ENCODE peak calls at places on chromosomes 1 and 21, in eight cellular contexts. One of them, this sample, is unnamed.

GRCh38 chr1:147341246-147341645 is 98.8 kb downstream of the CHD1L start:
- DNase-seq in lower lobe of right lung: no peak
- DNase-seq in HCT116: no peak
- DNase-seq in heart left ventricle: no peak
- DNase-seq in CD8-positive, alpha-beta T cell: no peak
- DNase-seq in OCI-LY7: no peak
- DNase-seq in testis: no peak
- DNase-seq in cardiac muscle cell: no peak
- DNase-seq in this sample: no peak

GRCh38 chr1:36322786-36323635 is 434 bp downstream of the EVA1B start:
- DNase-seq in cardiac muscle cell: peak; percentile 77
- DNase-seq in heart left ventricle: peak; percentile 66
- DNase-seq in OCI-LY7: no peak
- DNase-seq in lower lobe of right lung: peak; percentile 62
- DNase-seq in testis: peak; percentile 42
- DNase-seq in HCT116: no peak
- DNase-seq in CD8-positive, alpha-beta T cell: peak; percentile 38
- DNase-seq in this sample: no peak

GRCh38 chr1:9787702-9788101 is 36.1 kb downstream of the CLSTN1 start:
- DNase-seq in HCT116: no peak
- DNase-seq in testis: no peak
- DNase-seq in cardiac muscle cell: no peak
- DNase-seq in CD8-positive, alpha-beta T cell: peak; percentile 61
- DNase-seq in lower lobe of right lung: no peak
- DNase-seq in heart left ventricle: no peak
- DNase-seq in OCI-LY7: peak; percentile 91
- DNase-seq in this sample: no peak

GRCh38 chr1:32170991-32171390 is 8.5 kb upstream of the TXLNA start:
- DNase-seq in lower lobe of right lung: no peak
- DNase-seq in OCI-LY7: no peak
- DNase-seq in heart left ventricle: no peak
- DNase-seq in testis: no peak
- DNase-seq in CD8-positive, alpha-beta T cell: no peak
- DNase-seq in cardiac muscle cell: no peak
- DNase-seq in HCT116: no peak
- DNase-seq in this sample: no peak

GRCh38 chr1:193709607-193710006 is 523.2 kb upstream of the B3GALT2 start:
- DNase-seq in CD8-positive, alpha-beta T cell: no peak
- DNase-seq in testis: no peak
- DNase-seq in OCI-LY7: no peak
- DNase-seq in heart left ventricle: no peak
- DNase-seq in lower lobe of right lung: no peak
- DNase-seq in cardiac muscle cell: no peak
- DNase-seq in HCT116: no peak
- DNase-seq in this sample: no peak

GRCh38 chr1:201791775-201792166 is 37.2 kb upstream of the IPO9 start:
- DNase-seq in OCI-LY7: no peak
- DNase-seq in cardiac muscle cell: peak; percentile 85
- DNase-seq in CD8-positive, alpha-beta T cell: no peak
- DNase-seq in heart left ventricle: peak; percentile 52
- DNase-seq in lower lobe of right lung: no peak
- DNase-seq in testis: no peak
- DNase-seq in HCT116: no peak
- DNase-seq in this sample: peak; percentile 18

GRCh38 chr1:198141668-198142351 is 15.0 kb upstream of the NEK7 start:
- DNase-seq in cardiac muscle cell: no peak
- DNase-seq in OCI-LY7: no peak
- DNase-seq in lower lobe of right lung: no peak
- DNase-seq in HCT116: no peak
- DNase-seq in CD8-positive, alpha-beta T cell: no peak
- DNase-seq in testis: no peak
- DNase-seq in heart left ventricle: no peak
- DNase-seq in this sample: no peak

GRCh38 chr21:28272272-28272992 is 720.2 kb downstream of the LTN1 start:
- DNase-seq in cardiac muscle cell: peak; percentile 68
- DNase-seq in lower lobe of right lung: no peak
- DNase-seq in testis: no peak
- DNase-seq in HCT116: no peak
- DNase-seq in OCI-LY7: no peak
- DNase-seq in heart left ventricle: no peak
- DNase-seq in CD8-positive, alpha-beta T cell: no peak
- DNase-seq in this sample: no peak

GRCh38 chr21:35508389-35508888 is 459.3 kb upstream of the RUNX1 start:
- DNase-seq in cardiac muscle cell: peak; percentile 94
- DNase-seq in CD8-positive, alpha-beta T cell: no peak
- DNase-seq in heart left ventricle: peak; percentile 53
- DNase-seq in OCI-LY7: peak; percentile 17
- DNase-seq in testis: peak; percentile 49
- DNase-seq in lower lobe of right lung: peak; percentile 84
- DNase-seq in HCT116: peak; percentile 58
- DNase-seq in this sample: peak; percentile 29

GRCh38 chr1:40318476-40318875 is 1.4 kb upstream of the COL9A2 start:
- DNase-seq in HCT116: no peak
- DNase-seq in testis: no peak
- DNase-seq in OCI-LY7: no peak
- DNase-seq in lower lobe of right lung: no peak
- DNase-seq in CD8-positive, alpha-beta T cell: no peak
- DNase-seq in cardiac muscle cell: no peak
- DNase-seq in heart left ventricle: no peak
- DNase-seq in this sample: no peak

GRCh38 chr1:225962440-225962975 is 21.5 kb upstream of the LEFTY2 start:
- DNase-seq in CD8-positive, alpha-beta T cell: peak; percentile 55
- DNase-seq in lower lobe of right lung: peak; percentile 67
- DNase-seq in HCT116: no peak
- DNase-seq in cardiac muscle cell: peak; percentile 33
- DNase-seq in OCI-LY7: peak; percentile 78
- DNase-seq in testis: peak; percentile 79
- DNase-seq in heart left ventricle: peak; percentile 22
- DNase-seq in this sample: peak; percentile 74

DNA sequence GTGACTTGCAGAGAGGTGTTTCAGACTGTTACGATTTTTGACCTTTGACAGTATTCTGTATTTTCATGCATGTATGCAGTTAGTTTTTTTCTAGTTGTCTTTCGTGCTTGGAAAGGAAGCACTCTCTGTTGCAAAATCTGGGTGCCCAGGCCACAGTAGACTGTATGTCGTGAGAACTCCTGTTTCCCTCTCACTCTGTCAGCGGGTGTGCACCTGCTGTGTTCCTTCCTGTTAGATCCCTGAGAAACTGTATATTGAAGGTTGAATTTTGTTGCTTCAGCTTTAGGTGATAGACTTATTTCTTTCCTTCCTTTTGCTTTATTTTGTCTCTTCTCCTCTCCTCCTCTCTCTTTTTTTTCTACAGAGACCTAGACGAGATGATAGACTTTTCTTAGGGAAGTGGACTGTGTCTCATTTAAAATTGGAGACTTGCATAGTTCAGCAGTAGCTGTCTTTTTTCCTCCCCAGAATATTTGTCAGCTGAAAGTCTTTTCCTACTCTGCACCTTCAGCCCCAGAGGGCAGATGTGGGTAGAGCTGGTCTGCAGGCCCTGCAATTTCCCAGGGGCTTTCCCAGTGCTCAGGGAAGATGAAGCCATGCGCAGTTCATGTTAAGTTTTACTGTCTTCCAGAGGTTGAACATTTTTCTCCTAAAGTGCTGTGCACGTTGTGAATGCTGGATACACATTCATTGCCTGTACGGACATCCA is 1.4 kb downstream of the TRAPPC10 start:
- DNase-seq in lower lobe of right lung: no peak
- DNase-seq in HCT116: no peak
- DNase-seq in OCI-LY7: peak; percentile 56
- DNase-seq in testis: no peak
- DNase-seq in CD8-positive, alpha-beta T cell: peak; percentile 40
- DNase-seq in cardiac muscle cell: no peak
- DNase-seq in heart left ventricle: no peak
- DNase-seq in this sample: no peak
- H3K4me3 ChIP-seq in lower lobe of right lung: peak overlapping the region; percentile 90
- H3K4me3 ChIP-seq in HCT116: peak overlapping the region; percentile 82
- H3K4me3 ChIP-seq in OCI-LY7: peak overlapping the region; percentile 84
- H3K4me3 ChIP-seq in testis: peak overlapping the region; percentile 89
- H3K4me3 ChIP-seq in CD8-positive, alpha-beta T cell: peak overlapping the region; percentile 49
- H3K4me3 ChIP-seq in cardiac muscle cell: peak overlapping the region; percentile 95
- H3K4me3 ChIP-seq in heart left ventricle: peak overlapping the region; percentile 95
- H3K4me3 ChIP-seq in this sample: peak overlapping the region; percentile 26

GRCh38 chr1:56547977-56548376 is 31.4 kb downstream of the PLPP3 start:
- DNase-seq in cardiac muscle cell: no peak
- DNase-seq in testis: no peak
- DNase-seq in HCT116: no peak
- DNase-seq in lower lobe of right lung: no peak
- DNase-seq in OCI-LY7: no peak
- DNase-seq in heart left ventricle: peak; percentile 40
- DNase-seq in CD8-positive, alpha-beta T cell: no peak
- DNase-seq in this sample: no peak
- H3K4me1 ChIP-seq in cardiac muscle cell: peaks cover 9% of the 10 kb centered on the region
- H3K4me1 ChIP-seq in testis: peaks cover 5% of the 10 kb centered on the region
- H3K4me1 ChIP-seq in HCT116: peaks cover 5% of the 10 kb centered on the region
- H3K4me1 ChIP-seq in lower lobe of right lung: peaks cover 57% of the 10 kb centered on the region
- H3K4me1 ChIP-seq in OCI-LY7: no peaks in the 10 kb centered on the region
- H3K4me1 ChIP-seq in heart left ventricle: peaks cover 72% of the 10 kb centered on the region
- H3K4me1 ChIP-seq in CD8-positive, alpha-beta T cell: no peaks in the 10 kb centered on the region
- H3K4me1 ChIP-seq in this sample: peaks cover 100% of the 10 kb centered on the region

DNA sequence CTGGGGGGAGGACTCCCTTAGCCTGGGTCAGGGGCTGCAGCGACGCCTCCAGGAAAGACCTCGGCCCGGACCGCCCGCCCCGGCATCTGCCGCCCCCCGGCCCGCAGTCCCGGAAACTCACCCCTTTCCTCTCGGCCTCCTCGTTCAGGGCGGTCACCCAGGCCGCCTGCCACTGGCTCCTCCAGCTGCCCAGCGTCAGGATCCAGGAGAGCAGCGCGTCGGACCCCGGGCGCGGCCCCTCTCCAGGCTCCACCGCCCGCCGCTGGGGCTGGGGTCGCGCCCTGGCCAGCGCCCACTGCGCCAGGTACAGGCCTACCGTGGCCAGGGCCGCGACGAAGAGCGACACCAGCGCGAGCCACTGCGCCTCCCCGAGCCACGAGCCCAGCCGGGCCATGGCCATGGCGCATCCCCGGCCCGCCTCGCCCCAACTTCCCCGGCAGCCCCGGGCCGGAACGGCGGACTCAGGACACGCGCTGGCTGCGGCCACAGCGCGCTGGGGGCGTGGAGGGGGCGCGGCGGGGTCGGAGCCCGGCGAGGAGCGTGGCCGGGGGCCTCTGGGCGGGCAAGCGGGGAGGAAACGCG is 478 bp downstream of the C2CD2 start:
- DNase-seq in OCI-LY7: no peak
- DNase-seq in CD8-positive, alpha-beta T cell: no peak
- DNase-seq in cardiac muscle cell: no peak
- DNase-seq in testis: no peak
- DNase-seq in lower lobe of right lung: no peak
- DNase-seq in HCT116: no peak
- DNase-seq in heart left ventricle: no peak
- DNase-seq in this sample: peak; percentile 19
- H3K4me3 ChIP-seq in OCI-LY7: no peak overlapping the region
- H3K4me3 ChIP-seq in CD8-positive, alpha-beta T cell: peak overlapping the region; percentile 27
- H3K4me3 ChIP-seq in cardiac muscle cell: peak overlapping the region; percentile 49
- H3K4me3 ChIP-seq in testis: peak overlapping the region; percentile 70
- H3K4me3 ChIP-seq in lower lobe of right lung: peak overlapping the region; percentile 86
- H3K4me3 ChIP-seq in HCT116: peak overlapping the region; percentile 83
- H3K4me3 ChIP-seq in heart left ventricle: peak overlapping the region; percentile 84
- H3K4me3 ChIP-seq in this sample: peak overlapping the region; percentile 65

GRCh38 chr1:205667909-205668643 is 12.2 kb downstream of the SLC45A3 start:
- DNase-seq in HCT116: no peak
- DNase-seq in OCI-LY7: peak; percentile 48
- DNase-seq in testis: no peak
- DNase-seq in CD8-positive, alpha-beta T cell: no peak
- DNase-seq in lower lobe of right lung: no peak
- DNase-seq in heart left ventricle: no peak
- DNase-seq in cardiac muscle cell: no peak
- DNase-seq in this sample: no peak

GRCh38 chr1:205669341-205670142 is 10.8 kb downstream of the SLC45A3 start:
- DNase-seq in CD8-positive, alpha-beta T cell: no peak
- DNase-seq in HCT116: no peak
- DNase-seq in cardiac muscle cell: no peak
- DNase-seq in heart left ventricle: no peak
- DNase-seq in testis: no peak
- DNase-seq in OCI-LY7: no peak
- DNase-seq in lower lobe of right lung: no peak
- DNase-seq in this sample: peak; percentile 31

GRCh38 chr1:205670611-205671430 is 9.5 kb downstream of the SLC45A3 start:
- DNase-seq in OCI-LY7: no peak
- DNase-seq in CD8-positive, alpha-beta T cell: no peak
- DNase-seq in cardiac muscle cell: no peak
- DNase-seq in HCT116: no peak
- DNase-seq in testis: no peak
- DNase-seq in heart left ventricle: no peak
- DNase-seq in lower lobe of right lung: no peak
- DNase-seq in this sample: peak; percentile 25

GRCh38 chr1:205668951-205669340 is 11.4 kb downstream of the SLC45A3 start:
- DNase-seq in testis: no peak
- DNase-seq in OCI-LY7: peak; percentile 61
- DNase-seq in HCT116: no peak
- DNase-seq in cardiac muscle cell: no peak
- DNase-seq in heart left ventricle: no peak
- DNase-seq in CD8-positive, alpha-beta T cell: no peak
- DNase-seq in lower lobe of right lung: no peak
- DNase-seq in this sample: no peak

GRCh38 chr1:205670143-205670431 is 10.2 kb downstream of the SLC45A3 start:
- DNase-seq in OCI-LY7: no peak
- DNase-seq in testis: no peak
- DNase-seq in lower lobe of right lung: no peak
- DNase-seq in HCT116: no peak
- DNase-seq in CD8-positive, alpha-beta T cell: no peak
- DNase-seq in heart left ventricle: no peak
- DNase-seq in cardiac muscle cell: no peak
- DNase-seq in this sample: no peak
- H3K4me1 ChIP-seq in OCI-LY7: peaks cover 76% of the 10 kb centered on the region
- H3K4me1 ChIP-seq in testis: peaks cover 20% of the 10 kb centered on the region
- H3K4me1 ChIP-seq in lower lobe of right lung: peaks cover 21% of the 10 kb centered on the region
- H3K4me1 ChIP-seq in HCT116: peaks cover 78% of the 10 kb centered on the region
- H3K4me1 ChIP-seq in CD8-positive, alpha-beta T cell: no peaks in the 10 kb centered on the region
- H3K4me1 ChIP-seq in heart left ventricle: no peaks in the 10 kb centered on the region
- H3K4me1 ChIP-seq in cardiac muscle cell: peaks cover 28% of the 10 kb centered on the region
- H3K4me1 ChIP-seq in this sample: peaks cover 12% of the 10 kb centered on the region

This sample was measured in body of pancreas.